ENCODE peak calls at places on chromosomes 12 and 14, in seven cellular contexts. G, I, V, J, W, R and K are unnamed samples.

GRCh38 chr12:68450947-68451260 is 118.7 kb upstream of the MDM1 start:
- DNase-seq in V (no peak), W (no peak), J (no peak), I (no peak), G (no peak), R (no peak), K (no peak)

GRCh38 chr12:80641936-80642335 is 65.5 kb upstream of the MYF6 start:
- DNase-seq in W (no peak), V (no peak), G (no peak), R (no peak), J (no peak), I (no peak), K (no peak)

GRCh38 chr14:34693228-34693939 is 21.0 kb downstream of the CFL2 start:
- DNase-seq in G (no peak), R (no peak), W (no peak), I (peak), V (peak), J (no peak), K (peak)

GRCh38 chr12:116495260-116495659 is 63.9 kb upstream of the MAP1LC3B2 start:
- DNase-seq in R (no peak), J (no peak), W (no peak), V (peak), I (no peak), G (no peak), K (no peak)

GRCh38 chr14:59356783-59357182 is 108.4 kb downstream of the GPR135 start:
- DNase-seq in J (no peak), W (no peak), I (no peak), V (no peak), G (no peak), R (peak), K (no peak)

GRCh38 chr12:93325855-93326254 is 51.9 kb upstream of the NUDT4 start:
- DNase-seq in G (no peak), J (no peak), R (no peak), I (no peak), W (no peak), V (no peak), K (no peak)

GRCh38 chr12:46401703-46402102 is 29.1 kb upstream of the SLC38A2 start:
- DNase-seq in J (no peak), V (no peak), R (no peak), I (no peak), G (no peak), W (no peak), K (no peak)

GRCh38 chr12:63968685-63969084 is 124.2 kb downstream of the SRGAP1 start:
- DNase-seq in I (no peak), W (no peak), R (no peak), J (no peak), V (no peak), G (no peak), K (no peak)

GRCh38 chr12:49346659-49347306 is at the start of gene DNAJC22:
- DNase-seq in J (no peak), W (peak), R (no peak), G (no peak), I (no peak), V (no peak), K (no peak)

GRCh38 chr12:119393685-119394084 is 59.2 kb downstream of the CCDC60 start:
- DNase-seq in V (no peak), I (no peak), G (no peak), R (no peak), J (no peak), W (no peak), K (no peak)

GRCh38 chr12:8590842-8591545 is 21.7 kb downstream of the AICDA start:
- DNase-seq in G (no peak), J (no peak), V (no peak), I (no peak), R (no peak), W (peak), K (no peak)

GRCh38 chr14:104037903-104038302 is 47.6 kb upstream of the ASPG start:
- DNase-seq in G (no peak), I (no peak), W (no peak), J (peak), V (no peak), R (no peak), K (no peak)

GRCh38 chr14:96126339-96126770 is 78.3 kb upstream of the BDKRB2 start:
- DNase-seq in G (no peak), V (no peak), J (no peak), I (peak), W (no peak), R (peak), K (no peak)

GRCh38 chr12:70698345-70698744 is 61.1 kb upstream of the PTPRB start:
- DNase-seq in W (no peak), G (no peak), V (no peak), I (no peak), J (no peak), R (no peak), K (no peak)

GRCh38 chr12:26643532-26644315 is 189.3 kb downstream of the ITPR2 start:
- DNase-seq in W (no peak), I (no peak), J (no peak), R (no peak), V (no peak), G (no peak), K (no peak)

GRCh38 chr14:103100281-103101121 is 6.0 kb downstream of the EXOC3L4 start:
- DNase-seq in J (no peak), V (no peak), I (no peak), R (no peak), G (no peak), W (no peak), K (peak)

GRCh38 chr14:52348796-52349195 is 34.7 kb downstream of the PTGER2 start:
- DNase-seq in V (no peak), W (no peak), G (no peak), J (no peak), R (no peak), I (no peak), K (no peak)